ENCODE peak calls at places on chromosomes 5 and 9, in eight cellular contexts. W is fibroblast of pulmonary artery, Z is cardiac fibroblast, M is Daoy, L is substantia nigra, H is NCI-H1092 treated with DMSO at 0.1 percent for 48 hours, S is T follicular helper cell, J is hepatocyte. A is an unnamed sample.

GRCh38 chr5:141484499-141485304 is at the start of gene PCDHGC4:
- DNase-seq in H (peak), S (no peak), W (no peak), L (no peak), Z (no peak), J (peak), M (no peak), A (no peak)

GRCh38 chr5:154202379-154203260 is 12.1 kb downstream of the GALNT10 start:
- DNase-seq in Z (no peak), S (no peak), L (peak), H (peak), W (no peak), M (peak), J (no peak), A (no peak)

GRCh38 chr5:179974281-179974945 is 66.7 kb upstream of the TBC1D9B start:
- DNase-seq in H (peak), J (no peak), Z (no peak), S (no peak), M (no peak), W (no peak), L (no peak), A (no peak)

GRCh38 chr9:107263289-107263688 is 19.8 kb upstream of the RAD23B start:
- DNase-seq in Z (no peak), M (no peak), S (no peak), L (no peak), W (no peak), J (no peak), H (no peak), A (no peak)

GRCh38 chr9:33748633-33749304 is 46.6 kb upstream of the PRSS3 start:
- DNase-seq in H (no peak), J (no peak), W (no peak), S (no peak), L (no peak), M (no peak), Z (no peak), A (no peak)

GRCh38 chr5:146890073-146890472 is 11.5 kb upstream of the PPP2R2B start:
- DNase-seq in H (no peak), Z (no peak), S (no peak), W (no peak), J (no peak), M (no peak), L (no peak), A (no peak)

GRCh38 chr5:156147948-156148285 is 179.0 kb upstream of the SGCD start:
- DNase-seq in H (no peak), W (no peak), L (no peak), Z (no peak), M (no peak), S (no peak), J (no peak), A (no peak)

GRCh38 chr5:149127394-149127955 is 13.8 kb upstream of the ABLIM3 start:
- DNase-seq in W (peak), Z (peak), M (no peak), S (no peak), L (no peak), J (no peak), H (no peak), A (peak)

GRCh38 chr5:148989567-148989966 is 73.3 kb downstream of the SH3TC2 start:
- DNase-seq in M (no peak), L (no peak), J (no peak), W (no peak), Z (no peak), S (no peak), H (no peak), A (no peak)

GRCh38 chr9:115328228-115328627 is 210.3 kb upstream of the TNC start:
- DNase-seq in H (no peak), L (no peak), W (peak), S (no peak), Z (peak), J (peak), M (peak), A (no peak)

A was measured in PC-3.